ENCODE peak calls at places on chromosomes 1 and 21, in six cellular contexts. F, Z, N, Q, B and O are unnamed samples.

GRCh38 chr1:240691521-240692338 is 79.8 kb upstream of the GREM2 start:
- DNase-seq in N (no peak), Q (no peak), F (peak; percentile 76), Z (no peak), B (peak; percentile 73), O (peak; percentile 60)

GRCh38 chr1:30172757-30173156 is 550.6 kb downstream of the MATN1 start:
- DNase-seq in Z (no peak), N (no peak), Q (no peak), B (no peak), F (no peak), O (no peak)

GRCh38 chr1:64829411-64830033 is 84.6 kb downstream of the RAVER2 start:
- DNase-seq in N (no peak), B (no peak), Z (no peak), Q (no peak), F (peak; percentile 16), O (no peak)

GRCh38 chr1:37817481-37817880 is 9.5 kb upstream of the YRDC start:
- DNase-seq in F (no peak), Q (no peak), Z (no peak), N (no peak), B (no peak), O (peak; percentile 20)

GRCh38 chr21:38476385-38476784 is 21.9 kb downstream of the ERG start:
- DNase-seq in Q (no peak), F (no peak), N (no peak), B (no peak), Z (no peak), O (no peak)

GRCh38 chr1:89635825-89636815 is 3.2 kb downstream of the LRRC8C start:
- DNase-seq in B (no peak), Q (no peak), N (no peak), F (peak; percentile 81), Z (no peak), O (no peak)

GRCh38 chr1:173857363-173857917 is 10.3 kb downstream of the GAS5 start:
- DNase-seq in Q (no peak), B (no peak), F (no peak), Z (no peak), N (no peak), O (no peak)

GRCh38 chr21:30434033-30434631 is 4.1 kb downstream of the KRTAP13-4 start:
- DNase-seq in B (peak; percentile 51), F (no peak), Q (peak; percentile 23), N (no peak), Z (no peak), O (peak; percentile 41)

GRCh38 chr1:197783510-197783948 is 8.2 kb upstream of the DENND1B start:
- DNase-seq in Q (no peak), F (peak; percentile 79), N (no peak), Z (no peak), B (no peak), O (no peak)

GRCh38 chr1:109768335-109768650 is 4.6 kb upstream of the EPS8L3 start:
- DNase-seq in B (no peak), Z (no peak), Q (no peak), N (no peak), F (no peak), O (no peak)

GRCh38 chr1:17671314-17671705 is 83.8 kb upstream of the ACTL8 start:
- DNase-seq in F (no peak), Z (no peak), N (no peak), Q (peak; percentile 39), B (no peak), O (no peak)

GRCh38 chr1:44014365-44015104 is 16.7 kb downstream of the SLC6A9 start:
- DNase-seq in Z (no peak), F (no peak), B (no peak), N (no peak), Q (no peak), O (no peak)

GRCh38 chr1:153550827-153551512 is 1.9 kb upstream of the S100A3 start:
- DNase-seq in F (no peak), Z (no peak), B (no peak), Q (no peak), N (no peak), O (no peak)

GRCh38 chr1:112267206-112267605 is 128.8 kb upstream of the CTTNBP2NL start:
- DNase-seq in F (no peak), N (no peak), Z (no peak), B (no peak), Q (no peak), O (no peak)

GRCh38 chr1:226784081-226785049 is 45.3 kb upstream of the ITPKB start:
- DNase-seq in Z (no peak), N (no peak), Q (no peak), B (no peak), F (no peak), O (no peak)

GRCh38 chr1:240338837-240339236 is 247.2 kb downstream of the FMN2 start:
- DNase-seq in F (no peak), N (no peak), Z (no peak), B (no peak), Q (no peak), O (peak; percentile 40)

GRCh38 chr1:17635811-17636210 is 96.3 kb downstream of the ARHGEF10L start:
- DNase-seq in N (no peak), Z (no peak), F (no peak), B (no peak), Q (peak; percentile 61), O (no peak)

GRCh38 chr21:41769106-41769505 is 2.3 kb upstream of the RIPK4 start:
- DNase-seq in N (no peak), B (no peak), F (no peak), Q (no peak), Z (no peak), O (no peak)

GRCh38 chr1:225776294-225776693 is 1.3 kb upstream of the SRP9 start:
- DNase-seq in F (no peak), N (no peak), Q (no peak), B (no peak), Z (no peak), O (no peak)

GRCh38 chr1:59707216-59707615 is 107.5 kb upstream of the HOOK1 start:
- DNase-seq in N (no peak), F (peak; percentile 97), Z (no peak), B (no peak), Q (no peak), O (no peak)

GRCh38 chr1:96059276-96059675 is 662.3 kb upstream of the PTBP2 start:
- DNase-seq in N (no peak), B (no peak), F (no peak), Z (no peak), Q (no peak), O (no peak)

GRCh38 chr1:3921786-3922185 is 21.7 kb upstream of the C1orf174 start:
- DNase-seq in F (no peak), N (no peak), Z (no peak), Q (no peak), B (no peak), O (peak; percentile 1)

GRCh38 chr1:245051349-245052221 is 103.2 kb upstream of the KIF26B start:
- DNase-seq in B (no peak), Q (no peak), N (no peak), F (no peak), Z (no peak), O (no peak)

GRCh38 chr21:14548751-14549150 is 2.6 kb upstream of the SAMSN1 start:
- DNase-seq in Q (no peak), N (no peak), F (no peak), B (no peak), Z (no peak), O (no peak)

GRCh38 chr1:8097077-8097799 is 71.1 kb upstream of the ERRFI1 start:
- DNase-seq in Q (peak; percentile 54), N (no peak), F (peak; percentile 97), Z (no peak), B (no peak), O (no peak)